ENCODE peak calls at places on chromosome 4, in seven cellular contexts. F is WERI-Rb-1, O is HepG2, J is GM12865, N is LNCaP clone FGC, M is BE2C, C is body of pancreas. X is an unnamed sample.

GRCh38 chr4:89744915-89745314 is 92.0 kb downstream of the SNCA start:
- DNase-seq in C (no peak), J (no peak), O (no peak), M (no peak), F (no peak), N (no peak), X (no peak)

GRCh38 chr4:169410839-169411770 is 140.3 kb upstream of the SH3RF1 start:
- DNase-seq in N (no peak), J (peak; percentile 94), O (no peak), F (no peak), C (no peak), M (no peak), X (peak; percentile 88)

GRCh38 chr4:180636696-180637095 is 1606.5 kb upstream of the TENM3 start:
- DNase-seq in N (no peak), M (no peak), F (no peak), O (no peak), J (no peak), C (no peak), X (no peak)

GRCh38 chr4:36386691-36387090 is 105.3 kb downstream of the DTHD1 start:
- DNase-seq in O (no peak), M (no peak), N (no peak), J (no peak), C (no peak), F (no peak), X (no peak)

GRCh38 chr4:186942745-186943606 is 219.3 kb upstream of the FAT1 start:
- DNase-seq in O (no peak), N (no peak), J (no peak), F (no peak), C (peak; percentile 70), M (peak; percentile 59), X (no peak)

GRCh38 chr4:179447308-179447707 is 2005.1 kb upstream of the AGA start:
- DNase-seq in N (no peak), M (no peak), O (no peak), C (no peak), F (no peak), J (no peak), X (no peak)

GRCh38 chr4:123777297-123777859 is 380.8 kb downstream of the SPRY1 start:
- DNase-seq in J (no peak), M (no peak), N (no peak), O (no peak), C (no peak), F (no peak), X (no peak)

GRCh38 chr4:86960557-86960959 is 25.7 kb downstream of the AFF1 start:
- DNase-seq in O (peak; percentile 49), M (no peak), F (no peak), J (no peak), C (peak; percentile 36), N (no peak), X (no peak)

GRCh38 chr4:106320235-106320634 is 3.9 kb downstream of the AIMP1 start:
- DNase-seq in F (no peak), O (no peak), C (no peak), M (no peak), N (no peak), J (no peak), X (no peak)

DNA sequence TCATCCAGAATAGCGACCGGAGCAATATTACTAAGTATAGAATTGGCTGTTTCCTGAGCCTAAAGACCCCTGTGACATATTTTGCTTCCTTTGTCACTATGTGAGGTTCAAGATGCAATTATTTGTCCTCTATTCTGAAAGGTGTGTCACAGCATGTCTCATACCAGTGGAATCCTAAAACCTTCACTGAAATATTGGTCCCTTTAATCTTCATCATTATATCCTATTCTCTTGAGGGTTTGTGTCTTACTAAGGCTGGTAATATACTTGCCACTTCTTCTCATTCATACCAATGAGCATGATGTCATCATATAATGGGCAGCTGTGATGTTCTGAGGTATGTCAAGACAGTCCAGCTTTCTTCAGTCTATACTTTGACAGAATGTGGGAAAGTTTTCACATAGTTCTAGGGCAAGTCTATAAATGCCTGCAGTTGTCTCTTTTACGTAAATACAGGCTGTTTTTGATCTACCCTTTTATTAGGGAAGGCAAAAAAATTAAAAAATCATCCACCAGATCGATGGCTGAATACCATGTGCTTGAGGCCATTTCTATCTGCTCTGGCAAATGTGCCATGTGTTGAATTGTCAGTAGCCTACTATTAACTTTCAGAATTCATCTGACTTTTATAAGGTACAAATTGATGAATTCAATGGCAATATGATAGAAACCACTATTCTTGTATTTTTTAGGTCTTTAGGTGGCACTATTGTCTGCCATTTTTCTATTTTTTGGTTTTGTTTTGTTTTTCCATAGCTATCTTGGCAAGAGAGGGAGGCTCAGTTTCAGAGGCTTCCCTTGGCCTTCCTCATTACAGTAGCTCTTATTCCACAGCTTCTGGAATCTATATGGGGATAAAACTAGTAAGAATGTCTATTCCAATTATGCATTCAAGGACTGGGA is 209.0 kb downstream of the PPARGC1A start:
- DNase-seq in J (no peak), N (no peak), M (no peak), F (no peak), C (no peak), O (no peak), X (no peak)
- TF ChIP-seq CTCF in J (no peak), N (no peak), M (no peak), F (no peak), C (peak; percentile 16), O (peak; percentile 21), X (no peak)

GRCh38 chr4:3463556-3464348 is 646 bp downstream of the DOK7 start:
- DNase-seq in O (no peak), C (no peak), J (no peak), M (no peak), F (no peak), N (no peak), X (no peak)
- H3K4me3 ChIP-seq in O (no peak overlapping the region), C (peak overlapping the region; percentile 54), J (no peak overlapping the region), M (no peak overlapping the region), F (no peak overlapping the region), N (peak overlapping the region; percentile 15), X (no peak overlapping the region)

DNA sequence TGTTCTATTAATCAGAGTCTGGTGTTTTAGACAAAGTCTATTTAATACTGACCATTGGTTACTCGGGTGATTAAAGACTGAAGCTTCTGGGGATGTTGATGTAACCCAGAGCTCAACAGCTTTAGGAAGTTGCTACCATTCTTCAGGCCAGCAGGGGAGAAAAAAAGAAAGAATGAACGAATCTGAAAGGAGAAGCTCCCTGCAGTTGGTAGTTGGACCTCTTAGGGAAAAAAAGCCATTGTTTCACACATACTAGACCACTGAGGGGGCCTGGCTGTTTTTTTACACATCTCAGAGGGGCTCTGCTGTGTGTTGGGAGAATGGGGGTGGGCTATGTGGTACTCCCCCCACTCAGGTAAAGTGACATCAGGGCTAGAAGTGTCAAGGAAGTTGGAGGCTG is 378.9 kb downstream of the KCNIP4 start:
- DNase-seq in J (no peak), C (no peak), O (no peak), M (no peak), N (no peak), F (no peak), X (no peak)
- TF ChIP-seq CTCF in J (no peak), C (no peak), O (no peak), M (peak; percentile 3), N (no peak), F (no peak), X (no peak)

GRCh38 chr4:24328711-24329110 is 255.6 kb downstream of the DHX15 start:
- DNase-seq in M (no peak), O (no peak), N (no peak), C (no peak), J (no peak), F (peak; percentile 8), X (no peak)
- H3K4me3 ChIP-seq in M (no peak overlapping the region), O (no peak overlapping the region), N (no peak overlapping the region), C (no peak overlapping the region), J (no peak overlapping the region), F (no peak overlapping the region), X (no peak overlapping the region)

DNA sequence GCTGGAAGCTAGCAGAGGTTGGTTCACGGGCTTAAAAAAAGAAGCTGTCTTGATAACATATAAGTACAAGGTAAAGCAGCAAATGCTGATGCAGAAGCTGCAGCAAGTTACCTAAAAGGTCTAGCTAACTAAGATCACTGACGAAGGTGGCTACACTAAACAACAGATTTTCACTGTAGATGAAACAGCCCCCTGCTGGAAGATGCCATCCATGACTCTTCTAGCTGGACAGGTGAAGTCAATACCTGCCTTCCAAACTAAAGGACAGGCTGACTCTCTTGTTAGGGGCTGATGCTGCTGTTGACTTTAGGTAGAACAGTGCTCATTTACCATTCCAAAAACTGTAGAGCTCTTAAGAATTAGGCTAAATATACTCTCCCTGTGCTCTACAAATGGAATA is 99.5 kb downstream of the FBXW7 start:
- DNase-seq in C (no peak), O (no peak), J (no peak), M (no peak), F (no peak), N (no peak), X (no peak)
- TF ChIP-seq CTCF in C (no peak), O (peak; percentile 44), J (no peak), M (peak; percentile 31), F (peak; percentile 38), N (no peak), X (peak; percentile 41)

X was measured in GM12864.